ENCODE peak calls at places on chromosomes 2 and 18, in five cellular contexts. One of them, this sample, is unnamed.

GRCh38 chr18:22510697-22511096 is 93.0 kb upstream of the CTAGE1 start:
- DNase-seq in HCEC 1CT: no peak
- DNase-seq in GM20000: no peak
- DNase-seq in fibroblast of the conjunctiva: no peak
- DNase-seq in NCI-H82: no peak
- DNase-seq in this sample: no peak

GRCh38 chr2:201931955-201932354 is 101.7 kb upstream of the FZD7 start:
- DNase-seq in NCI-H82: peak
- DNase-seq in GM20000: no peak
- DNase-seq in HCEC 1CT: peak
- DNase-seq in fibroblast of the conjunctiva: no peak
- DNase-seq in this sample: no peak

GRCh38 chr2:121974919-121975654 is 219.6 kb downstream of the TSN start:
- DNase-seq in NCI-H82: peak
- DNase-seq in HCEC 1CT: peak
- DNase-seq in GM20000: peak
- DNase-seq in fibroblast of the conjunctiva: peak
- DNase-seq in this sample: peak

GRCh38 chr2:72106978-72107377 is 40.7 kb downstream of the CYP26B1 start:
- DNase-seq in NCI-H82: no peak
- DNase-seq in HCEC 1CT: no peak
- DNase-seq in fibroblast of the conjunctiva: no peak
- DNase-seq in GM20000: no peak
- DNase-seq in this sample: no peak

GRCh38 chr2:101036562-101036961 is 34.5 kb downstream of the RPL31 start:
- DNase-seq in NCI-H82: no peak
- DNase-seq in GM20000: peak
- DNase-seq in fibroblast of the conjunctiva: peak
- DNase-seq in HCEC 1CT: peak
- DNase-seq in this sample: no peak

GRCh38 chr2:85537600-85538506 is 1.1 kb upstream of the MAT2A start:
- DNase-seq in GM20000: peak
- DNase-seq in fibroblast of the conjunctiva: no peak
- DNase-seq in NCI-H82: peak
- DNase-seq in HCEC 1CT: peak
- DNase-seq in this sample: peak

GRCh38 chr2:44680424-44680971 is 261.0 kb upstream of the SIX3 start:
- DNase-seq in NCI-H82: peak
- DNase-seq in fibroblast of the conjunctiva: no peak
- DNase-seq in HCEC 1CT: no peak
- DNase-seq in GM20000: no peak
- DNase-seq in this sample: no peak

GRCh38 chr18:33128581-33128980 is 311.9 kb downstream of the CCDC178 start:
- DNase-seq in fibroblast of the conjunctiva: no peak
- DNase-seq in HCEC 1CT: no peak
- DNase-seq in NCI-H82: no peak
- DNase-seq in GM20000: no peak
- DNase-seq in this sample: no peak

GRCh38 chr2:138922973-138923563 is 142.9 kb upstream of the NXPH2 start:
- DNase-seq in NCI-H82: peak
- DNase-seq in HCEC 1CT: peak
- DNase-seq in GM20000: no peak
- DNase-seq in fibroblast of the conjunctiva: peak
- DNase-seq in this sample: no peak

GRCh38 chr2:5942204-5942603 is 250.0 kb downstream of the SOX11 start:
- DNase-seq in NCI-H82: no peak
- DNase-seq in fibroblast of the conjunctiva: no peak
- DNase-seq in HCEC 1CT: no peak
- DNase-seq in GM20000: no peak
- DNase-seq in this sample: no peak

GRCh38 chr18:13218376-13219011 is at the start of gene LDLRAD4:
- DNase-seq in fibroblast of the conjunctiva: no peak
- DNase-seq in HCEC 1CT: no peak
- DNase-seq in GM20000: peak
- DNase-seq in NCI-H82: peak
- DNase-seq in this sample: peak

GRCh38 chr18:58277457-58277739 is 233.4 kb downstream of the NEDD4L start:
- DNase-seq in NCI-H82: no peak
- DNase-seq in HCEC 1CT: no peak
- DNase-seq in GM20000: no peak
- DNase-seq in fibroblast of the conjunctiva: no peak
- DNase-seq in this sample: no peak

GRCh38 chr2:43100883-43101662 is 125.3 kb downstream of the ZFP36L2 start:
- DNase-seq in HCEC 1CT: no peak
- DNase-seq in NCI-H82: no peak
- DNase-seq in fibroblast of the conjunctiva: no peak
- DNase-seq in GM20000: no peak
- DNase-seq in this sample: no peak

GRCh38 chr2:104163611-104164157 is 690.2 kb upstream of the POU3F3 start:
- DNase-seq in fibroblast of the conjunctiva: no peak
- DNase-seq in GM20000: no peak
- DNase-seq in NCI-H82: peak
- DNase-seq in HCEC 1CT: no peak
- DNase-seq in this sample: no peak

This sample was measured in DND-41.